ENCODE peak calls at places on chromosome 14, in five cellular contexts. One of them, this sample, is unnamed.

GRCh38 chr14:102924632-102925588 is 2.4 kb downstream of the AMN start:
- DNase-seq in mucosa of gallbladder: no peak
- DNase-seq in NCI-H2029 treated with DMSO at 0.1 percent for 48 hours: no peak
- DNase-seq in cardiac fibroblast: no peak
- DNase-seq in cerebellum: no peak
- DNase-seq in this sample: no peak

GRCh38 chr14:55730602-55731001 is 150.6 kb downstream of the KTN1 start:
- DNase-seq in mucosa of gallbladder: peak
- DNase-seq in NCI-H2029 treated with DMSO at 0.1 percent for 48 hours: no peak
- DNase-seq in cardiac fibroblast: peak
- DNase-seq in cerebellum: no peak
- DNase-seq in this sample: no peak

GRCh38 chr14:99791476-99792283 is 1.5 kb upstream of the EML1 start:
- DNase-seq in mucosa of gallbladder: no peak
- DNase-seq in NCI-H2029 treated with DMSO at 0.1 percent for 48 hours: no peak
- DNase-seq in cardiac fibroblast: peak
- DNase-seq in cerebellum: no peak
- DNase-seq in this sample: no peak

GRCh38 chr14:44204061-44204815 is 302.8 kb downstream of the FSCB start:
- DNase-seq in mucosa of gallbladder: no peak
- DNase-seq in NCI-H2029 treated with DMSO at 0.1 percent for 48 hours: no peak
- DNase-seq in cardiac fibroblast: peak
- DNase-seq in cerebellum: no peak
- DNase-seq in this sample: no peak

GRCh38 chr14:50947446-50947845 is 3.2 kb upstream of the PYGL start:
- DNase-seq in mucosa of gallbladder: no peak
- DNase-seq in NCI-H2029 treated with DMSO at 0.1 percent for 48 hours: no peak
- DNase-seq in cardiac fibroblast: peak
- DNase-seq in cerebellum: no peak
- DNase-seq in this sample: no peak

GRCh38 chr14:31449971-31450610 is 7.2 kb downstream of the DTD2 start:
- DNase-seq in mucosa of gallbladder: no peak
- DNase-seq in NCI-H2029 treated with DMSO at 0.1 percent for 48 hours: peak
- DNase-seq in cardiac fibroblast: peak
- DNase-seq in cerebellum: peak
- DNase-seq in this sample: no peak

GRCh38 chr14:67487937-67488893 is at the start of gene TMEM229B:
- DNase-seq in mucosa of gallbladder: peak
- DNase-seq in NCI-H2029 treated with DMSO at 0.1 percent for 48 hours: no peak
- DNase-seq in cardiac fibroblast: no peak
- DNase-seq in cerebellum: no peak
- DNase-seq in this sample: peak

GRCh38 chr14:102258136-102258535 is 46.8 kb downstream of the MOK start:
- DNase-seq in mucosa of gallbladder: no peak
- DNase-seq in NCI-H2029 treated with DMSO at 0.1 percent for 48 hours: no peak
- DNase-seq in cardiac fibroblast: no peak
- DNase-seq in cerebellum: no peak
- DNase-seq in this sample: no peak

GRCh38 chr14:101503431-101504095 is 57.7 kb upstream of the DIO3 start:
- DNase-seq in mucosa of gallbladder: no peak
- DNase-seq in NCI-H2029 treated with DMSO at 0.1 percent for 48 hours: no peak
- DNase-seq in cardiac fibroblast: no peak
- DNase-seq in cerebellum: no peak
- DNase-seq in this sample: no peak

GRCh38 chr14:38189930-38190726 is 17.6 kb upstream of the SSTR1 start:
- DNase-seq in mucosa of gallbladder: no peak
- DNase-seq in NCI-H2029 treated with DMSO at 0.1 percent for 48 hours: no peak
- DNase-seq in cardiac fibroblast: no peak
- DNase-seq in cerebellum: no peak
- DNase-seq in this sample: no peak

GRCh38 chr14:90116444-90116843 is 54.6 kb downstream of the KCNK13 start:
- DNase-seq in mucosa of gallbladder: no peak
- DNase-seq in NCI-H2029 treated with DMSO at 0.1 percent for 48 hours: no peak
- DNase-seq in cardiac fibroblast: no peak
- DNase-seq in cerebellum: no peak
- DNase-seq in this sample: no peak

GRCh38 chr14:93619176-93619793 is 169.0 kb downstream of the PRIMA1 start:
- DNase-seq in mucosa of gallbladder: peak
- DNase-seq in NCI-H2029 treated with DMSO at 0.1 percent for 48 hours: no peak
- DNase-seq in cardiac fibroblast: peak
- DNase-seq in cerebellum: peak
- DNase-seq in this sample: no peak

GRCh38 chr14:104161601-104162367 is 23.4 kb downstream of the KIF26A start:
- DNase-seq in mucosa of gallbladder: no peak
- DNase-seq in NCI-H2029 treated with DMSO at 0.1 percent for 48 hours: no peak
- DNase-seq in cardiac fibroblast: no peak
- DNase-seq in cerebellum: no peak
- DNase-seq in this sample: no peak

GRCh38 chr14:75467763-75468162 is 39.9 kb downstream of the JDP2 start:
- DNase-seq in mucosa of gallbladder: no peak
- DNase-seq in NCI-H2029 treated with DMSO at 0.1 percent for 48 hours: no peak
- DNase-seq in cardiac fibroblast: no peak
- DNase-seq in cerebellum: no peak
- DNase-seq in this sample: no peak

GRCh38 chr14:50173891-50174290 is 57.5 kb downstream of the SOS2 start:
- DNase-seq in mucosa of gallbladder: no peak
- DNase-seq in NCI-H2029 treated with DMSO at 0.1 percent for 48 hours: no peak
- DNase-seq in cardiac fibroblast: no peak
- DNase-seq in cerebellum: no peak
- DNase-seq in this sample: no peak

GRCh38 chr14:24443053-24443683 is 592 bp upstream of the SDR39U1 start:
- DNase-seq in mucosa of gallbladder: no peak
- DNase-seq in NCI-H2029 treated with DMSO at 0.1 percent for 48 hours: no peak
- DNase-seq in cardiac fibroblast: no peak
- DNase-seq in cerebellum: no peak
- DNase-seq in this sample: no peak

GRCh38 chr14:58864751-58865519 is 227.2 kb downstream of the DACT1 start:
- DNase-seq in mucosa of gallbladder: peak
- DNase-seq in NCI-H2029 treated with DMSO at 0.1 percent for 48 hours: no peak
- DNase-seq in cardiac fibroblast: peak
- DNase-seq in cerebellum: peak
- DNase-seq in this sample: no peak

GRCh38 chr14:62696261-62696968 is 348.8 kb downstream of the KCNH5 start:
- DNase-seq in mucosa of gallbladder: no peak
- DNase-seq in NCI-H2029 treated with DMSO at 0.1 percent for 48 hours: no peak
- DNase-seq in cardiac fibroblast: no peak
- DNase-seq in cerebellum: no peak
- DNase-seq in this sample: no peak

GRCh38 chr14:69711065-69711464 is 55.9 kb upstream of the SRSF5 start:
- DNase-seq in mucosa of gallbladder: no peak
- DNase-seq in NCI-H2029 treated with DMSO at 0.1 percent for 48 hours: peak
- DNase-seq in cardiac fibroblast: peak
- DNase-seq in cerebellum: no peak
- DNase-seq in this sample: no peak

GRCh38 chr14:103220134-103220981 is 97.1 kb downstream of the TNFAIP2 start:
- DNase-seq in mucosa of gallbladder: no peak
- DNase-seq in NCI-H2029 treated with DMSO at 0.1 percent for 48 hours: no peak
- DNase-seq in cardiac fibroblast: no peak
- DNase-seq in cerebellum: no peak
- DNase-seq in this sample: no peak

GRCh38 chr14:54488318-54488645 is 498 bp downstream of the GMFB start:
- DNase-seq in mucosa of gallbladder: no peak
- DNase-seq in NCI-H2029 treated with DMSO at 0.1 percent for 48 hours: no peak
- DNase-seq in cardiac fibroblast: no peak
- DNase-seq in cerebellum: no peak
- DNase-seq in this sample: no peak